ENCODE peak calls at places on chromosomes 12 and 14, in seven cellular contexts. W is H4; E is CD8-positive, alpha-beta T cell; V is amygdala; P is H7; U is astrocyte of the cerebellum; J is islet precursor cell. K is an unnamed sample.

GRCh38 chr14:44756577-44756976 is 205.2 kb downstream of the KLHL28 start:
- DNase-seq in J (no peak), E (no peak), U (no peak), V (no peak), W (no peak), P (no peak), K (no peak)

GRCh38 chr14:54565236-54566151 is 1.4 kb upstream of the SAMD4A start:
- DNase-seq in U (peak), V (peak), E (peak), J (peak), P (peak), W (peak), K (no peak)

GRCh38 chr14:65255583-65256443 is 153.5 kb upstream of the MAX start:
- DNase-seq in V (no peak), U (no peak), W (no peak), E (no peak), J (peak), P (peak), K (no peak)

GRCh38 chr12:116026768-116027550 is 250.5 kb downstream of the MED13L start:
- DNase-seq in P (no peak), E (no peak), V (no peak), U (no peak), W (peak), J (no peak), K (no peak)

GRCh38 chr14:103033744-103034143 is 23.6 kb downstream of the CDC42BPB start:
- DNase-seq in J (no peak), W (no peak), V (no peak), U (no peak), P (no peak), E (no peak), K (no peak)

GRCh38 chr12:49838973-49839633 is 3.8 kb downstream of the BCDIN3D start:
- DNase-seq in J (peak), W (no peak), P (peak), U (no peak), E (no peak), V (peak), K (peak)

GRCh38 chr12:23722655-23723054 is 226.8 kb downstream of the SOX5 start:
- DNase-seq in U (no peak), E (no peak), J (no peak), W (no peak), P (no peak), V (no peak), K (no peak)

GRCh38 chr12:110537605-110538409 is 35.7 kb downstream of the RAD9B start:
- DNase-seq in E (no peak), V (no peak), U (no peak), J (no peak), P (no peak), W (no peak), K (no peak)

GRCh38 chr12:121600702-121601336 is 20.0 kb upstream of the KDM2B start:
- DNase-seq in J (no peak), W (no peak), E (no peak), V (no peak), P (no peak), U (no peak), K (no peak)